ENCODE peak calls at places on chromosome X, in six cellular contexts. Z is PC-3, P is keratinocyte, T is K562, O is fibroblast of lung, R is H1. S is an unnamed sample.

GRCh38 chrX:140765043-140765784 is 55.7 kb downstream of the LINC00632 start:
- DNase-seq in Z (peak; percentile 46), P (no peak), T (no peak), O (peak; percentile 61), R (no peak), S (no peak)

GRCh38 chrX:131187234-131187633 is 101.9 kb downstream of the IGSF1 start:
- DNase-seq in Z (no peak), P (no peak), T (no peak), O (no peak), R (no peak), S (no peak)

GRCh38 chrX:107672955-107673378 is 44.7 kb downstream of the PRPS1 start:
- DNase-seq in Z (peak; percentile 84), P (no peak), T (peak; percentile 70), O (peak; percentile 83), R (no peak), S (peak; percentile 66)

GRCh38 chrX:139429913-139430312 is 100.6 kb upstream of the F9 start:
- DNase-seq in Z (peak; percentile 42), P (no peak), T (no peak), O (no peak), R (no peak), S (peak; percentile 1)

GRCh38 chrX:110322603-110323002 is 4.7 kb upstream of the AMMECR1 start:
- DNase-seq in Z (peak; percentile 51), P (no peak), T (no peak), O (no peak), R (no peak), S (no peak)

GRCh38 chrX:120244735-120245498 is 5.7 kb upstream of the ZBTB33 start:
- DNase-seq in Z (peak; percentile 90), P (no peak), T (peak; percentile 27), O (peak; percentile 87), R (no peak), S (peak; percentile 74)

GRCh38 chrX:11254417-11255109 is 38.6 kb upstream of the AMELX start:
- DNase-seq in Z (no peak), P (no peak), T (peak; percentile 30), O (no peak), R (no peak), S (no peak)

GRCh38 chrX:133786382-133786781 is 199.0 kb downstream of the GPC3 start:
- DNase-seq in Z (no peak), P (no peak), T (no peak), O (no peak), R (no peak), S (peak; percentile 1)

GRCh38 chrX:129769467-129770154 is 10.1 kb upstream of the SASH3 start:
- DNase-seq in Z (no peak), P (no peak), T (no peak), O (no peak), R (no peak), S (no peak)

GRCh38 chrX:12929701-12930100 is 23.3 kb downstream of the TLR8 start:
- DNase-seq in Z (no peak), P (no peak), T (no peak), O (peak; percentile 19), R (no peak), S (peak; percentile 56)

GRCh38 chrX:133151320-133151719 is 54.4 kb upstream of the USP26 start:
- DNase-seq in Z (peak; percentile 70), P (no peak), T (no peak), O (no peak), R (no peak), S (peak; percentile 43)

GRCh38 chrX:119686087-119686639 is 6.8 kb downstream of the SEPTIN6 start:
- DNase-seq in Z (no peak), P (no peak), T (no peak), O (peak; percentile 39), R (no peak), S (no peak)

GRCh38 chrX:3548743-3549441 is 164.6 kb downstream of the PRKX start:
- DNase-seq in Z (peak; percentile 48), P (no peak), T (no peak), O (peak; percentile 80), R (no peak), S (peak; percentile 34)

GRCh38 chrX:121307441-121307840 is 260.0 kb downstream of the GLUD2 start:
- DNase-seq in Z (no peak), P (no peak), T (no peak), O (no peak), R (no peak), S (no peak)

DNA sequence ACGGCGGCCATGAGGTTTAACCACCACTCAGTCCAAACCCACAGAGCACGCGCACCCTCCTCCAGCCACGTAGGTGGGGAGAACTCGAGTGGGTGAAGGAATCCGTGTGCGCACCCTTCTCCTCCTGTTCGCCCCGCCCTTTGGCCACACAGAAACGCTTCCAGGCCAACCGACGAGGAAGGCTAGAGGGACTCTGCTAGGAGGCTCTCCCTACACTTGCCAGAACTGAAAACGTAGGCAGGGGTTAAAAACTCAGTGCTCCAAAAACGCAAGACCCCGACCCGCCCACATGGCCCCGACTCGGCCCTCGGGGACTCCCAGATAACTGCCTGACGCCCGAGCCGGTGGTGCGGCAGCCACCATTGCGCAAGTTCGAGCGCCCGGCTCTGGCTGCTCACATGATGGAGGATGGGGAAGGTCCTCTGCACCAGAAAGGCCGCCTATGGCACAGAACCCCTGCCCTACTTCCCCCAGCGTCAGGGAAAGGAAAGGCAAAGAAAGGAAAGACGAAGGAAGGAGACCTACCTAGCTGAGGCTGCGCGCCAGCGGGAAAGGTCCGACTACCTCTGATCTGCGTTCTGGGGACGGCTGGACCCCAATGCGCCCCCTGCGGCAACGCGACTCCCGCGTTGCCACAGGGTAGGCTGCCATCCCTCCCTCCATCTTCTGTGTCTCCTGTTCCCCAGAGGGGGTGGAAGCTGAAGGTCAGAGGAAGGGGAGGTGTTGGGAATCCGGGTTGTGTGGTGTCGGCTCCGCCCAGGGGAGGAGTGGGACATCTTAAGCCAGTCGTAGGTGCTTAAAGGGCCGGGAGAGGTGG is 201.9 kb upstream of the AGTR2 start:
- DNase-seq in Z (no peak), P (no peak), T (no peak), O (peak; percentile 22), R (peak; percentile 82), S (peak; percentile 45)
- TF ChIP-seq EZH2 in Z (no peak), P (no peak), T (no peak), O (no peak), R (no peak), S (no peak)

GRCh38 chrX:47500541-47500940 is 17.5 kb upstream of the ZNF41 start:
- DNase-seq in Z (peak; percentile 9), P (no peak), T (no peak), O (no peak), R (no peak), S (no peak)
- H3K9ac ChIP-seq in Z (peak overlapping the region; percentile 39), P (no peak overlapping the region), T (no peak overlapping the region), O (no peak overlapping the region), R (no peak overlapping the region), S (no peak overlapping the region)

DNA sequence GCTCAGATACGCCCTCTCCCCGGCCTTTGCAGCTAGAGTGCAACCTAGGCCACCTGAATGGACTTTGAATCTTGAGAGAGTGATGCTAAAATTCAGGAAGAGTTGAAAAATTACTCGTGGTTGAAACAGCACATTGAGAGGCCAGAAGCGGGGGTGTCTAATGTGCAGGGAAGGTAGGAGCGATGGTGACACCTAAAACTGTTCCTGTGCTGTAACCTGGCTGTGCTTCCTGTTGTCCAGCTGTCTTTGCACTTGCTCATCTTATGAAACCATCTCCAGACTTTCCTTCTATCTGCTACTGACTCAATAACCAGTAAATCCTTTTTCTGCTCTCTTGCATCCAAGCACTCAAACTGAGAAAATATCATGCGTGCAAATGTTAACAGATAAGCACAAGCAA is 106.4 kb upstream of the RPS6KA3 start:
- DNase-seq in Z (no peak), P (no peak), T (no peak), O (no peak), R (no peak), S (no peak)
- TF ChIP-seq EZH2 in Z (no peak), P (no peak), T (no peak), O (no peak), R (no peak), S (no peak)

DNA sequence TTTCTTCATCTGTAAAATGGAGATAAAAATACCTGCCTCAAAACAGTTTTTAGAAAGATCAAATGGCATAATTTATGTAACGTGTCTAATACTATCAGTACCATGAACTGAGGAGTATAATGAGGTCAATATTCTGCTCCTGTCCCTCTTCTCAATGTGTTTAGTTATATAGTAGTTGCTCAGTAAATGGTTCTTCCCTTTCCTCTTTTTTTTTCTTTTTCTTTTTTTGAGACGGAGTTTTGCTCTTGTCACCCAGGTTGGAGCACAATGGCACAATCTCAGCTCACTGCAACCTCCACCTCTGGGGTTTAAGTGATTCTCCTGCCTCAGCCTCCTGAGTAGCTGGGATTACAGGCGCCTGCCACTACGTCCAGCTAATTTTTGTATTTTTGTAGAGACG is 1.3 kb downstream of the YIPF6 start:
- DNase-seq in Z (no peak), P (no peak), T (no peak), O (no peak), R (no peak), S (no peak)
- H3K9ac ChIP-seq in Z (peak overlapping the region; percentile 99), P (no peak overlapping the region), T (no peak overlapping the region), O (no peak overlapping the region), R (no peak overlapping the region), S (no peak overlapping the region)

GRCh38 chrX:153638041-153638371 is 9.0 kb upstream of the DUSP9 start:
- DNase-seq in Z (no peak), P (no peak), T (no peak), O (no peak), R (no peak), S (no peak)
- TF ChIP-seq EZH2 in Z (no peak), P (no peak), T (no peak), O (no peak), R (no peak), S (no peak)

GRCh38 chrX:71954458-71954857 is 43.8 kb downstream of the NHSL2 start:
- DNase-seq in Z (no peak), P (no peak), T (no peak), O (no peak), R (no peak), S (no peak)

GRCh38 chrX:71955530-71956120 is 45.0 kb downstream of the NHSL2 start:
- DNase-seq in Z (no peak), P (no peak), T (no peak), O (no peak), R (no peak), S (no peak)

GRCh38 chrX:71953391-71953790 is 42.7 kb downstream of the NHSL2 start:
- DNase-seq in Z (no peak), P (no peak), T (no peak), O (no peak), R (no peak), S (no peak)

GRCh38 chrX:71953946-71954345 is 43.3 kb downstream of the NHSL2 start:
- DNase-seq in Z (no peak), P (no peak), T (no peak), O (no peak), R (no peak), S (no peak)

GRCh38 chrX:71958281-71958675 is 47.6 kb downstream of the NHSL2 start:
- DNase-seq in Z (no peak), P (no peak), T (no peak), O (no peak), R (no peak), S (no peak)
- H3K9ac ChIP-seq in Z (no peak overlapping the region), P (no peak overlapping the region), T (no peak overlapping the region), O (no peak overlapping the region), R (peak overlapping the region; percentile 65), S (no peak overlapping the region)

S was measured in mammary epithelial cell.